ENCODE peak calls at places on chromosomes 11 and 22, in eight cellular contexts. L is NCI-H1417 treated with DMSO at 0.1 percent for 48 hours; M is heart left ventricle; N is stimulated activated naive CD4-positive, alpha-beta T cell; B is kidney epithelial cell; G is HCT116; Q is Caco-2; W is BE2C. O is an unnamed sample.

GRCh38 chr22:36385491-36386350 is 2.0 kb downstream of the MYH9 start:
- DNase-seq in L (no peak), M (peak), N (peak), B (peak), G (no peak), Q (no peak), W (peak), O (no peak)

GRCh38 chr11:9868641-9869040 is 204.8 kb downstream of the SWAP70 start:
- DNase-seq in L (peak), M (no peak), N (no peak), B (no peak), G (no peak), Q (no peak), W (no peak), O (peak)

GRCh38 chr22:39087881-39088687 is 9.0 kb upstream of the APOBEC3H start:
- DNase-seq in L (no peak), M (peak), N (no peak), B (no peak), G (no peak), Q (no peak), W (peak), O (no peak)

GRCh38 chr11:29125621-29126020 is 891.2 kb downstream of the KCNA4 start:
- DNase-seq in L (no peak), M (no peak), N (no peak), B (no peak), G (no peak), Q (no peak), W (no peak), O (no peak)

GRCh38 chr22:27151407-27151806 is 494.0 kb downstream of the MIAT start:
- DNase-seq in L (no peak), M (no peak), N (no peak), B (no peak), G (no peak), Q (no peak), W (no peak), O (no peak)

GRCh38 chr11:122019908-122020694 is 95.9 kb downstream of the BLID start:
- DNase-seq in L (no peak), M (no peak), N (no peak), B (no peak), G (no peak), Q (no peak), W (no peak), O (no peak)

GRCh38 chr11:121521145-121522042 is 68.6 kb upstream of the SORL1-AS1 start:
- DNase-seq in L (no peak), M (no peak), N (no peak), B (no peak), G (no peak), Q (no peak), W (no peak), O (no peak)

GRCh38 chr11:10348650-10349280 is 43.9 kb downstream of the ADM start:
- DNase-seq in L (no peak), M (no peak), N (no peak), B (peak), G (no peak), Q (no peak), W (no peak), O (no peak)

GRCh38 chr11:79503028-79503427 is 62.2 kb upstream of the TENM4 start:
- DNase-seq in L (no peak), M (peak), N (no peak), B (no peak), G (no peak), Q (no peak), W (no peak), O (no peak)

GRCh38 chr11:5524756-5525155 is 8.3 kb upstream of the UBQLNL start:
- DNase-seq in L (no peak), M (no peak), N (no peak), B (no peak), G (no peak), Q (no peak), W (no peak), O (no peak)

GRCh38 chr11:70141490-70142014 is 61.5 kb upstream of the FADD start:
- DNase-seq in L (no peak), M (no peak), N (no peak), B (no peak), G (no peak), Q (no peak), W (peak), O (no peak)

GRCh38 chr22:31192513-31192912 is 19.6 kb upstream of the LIMK2 start:
- DNase-seq in L (no peak), M (no peak), N (no peak), B (peak), G (no peak), Q (no peak), W (no peak), O (no peak)

GRCh38 chr22:38412435-38413084 is 42.4 kb downstream of the KCNJ4 start:
- DNase-seq in L (no peak), M (no peak), N (no peak), B (no peak), G (no peak), Q (no peak), W (peak), O (peak)

GRCh38 chr22:44972363-44973083 is 37.3 kb downstream of the PHF21B start:
- DNase-seq in L (no peak), M (no peak), N (no peak), B (no peak), G (no peak), Q (no peak), W (no peak), O (no peak)

GRCh38 chr11:75223954-75224643 is 16.5 kb upstream of the TPBGL start:
- DNase-seq in L (no peak), M (no peak), N (no peak), B (no peak), G (no peak), Q (no peak), W (no peak), O (no peak)

O was measured in SK-N-SH.